ENCODE peak calls at places on chromosomes 7 and 10, in four cellular contexts. Z is activated T-cell treated with anti-CD3 and anti-CD28 coated beads for 4 hours; Y is activated CD4-positive, alpha-beta T cell treated with anti-CD3 and anti-CD28 coated beads, Interleukin-2, amount 50 U/mL, for 1 hour; W is activated effector memory CD4-positive, alpha-beta T cell treated with Interleukin-2 at 50 U/mL for 16 hours. N is an unnamed sample.

GRCh38 chr7:128869944-128870285 is 7.3 kb downstream of the ATP6V1F start:
- DNase-seq in Z (peak; percentile 9), W (peak; percentile 8), Y (no peak), N (no peak)

GRCh38 chr7:100374601-100375000 is 1.3 kb downstream of the PILRA start:
- DNase-seq in Z (no peak), W (no peak), Y (no peak), N (no peak)

GRCh38 chr7:131627589-131628212 is 71.3 kb upstream of the PODXL start:
- DNase-seq in Z (no peak), W (no peak), Y (no peak), N (no peak)

GRCh38 chr10:96450514-96451207 is 63.1 kb downstream of the TLL2 start:
- DNase-seq in Y (no peak), Z (no peak), W (no peak), N (no peak)

GRCh38 chr7:26151953-26152781 is at the start of gene NFE2L3:
- DNase-seq in Z (peak; percentile 73), Y (peak; percentile 79), W (peak; percentile 77), N (peak; percentile 81)

GRCh38 chr7:47651355-47652317 is 69.7 kb upstream of the TNS3 start:
- DNase-seq in Z (no peak), Y (no peak), W (no peak), N (no peak)

GRCh38 chr10:114629824-114630430 is 28.1 kb downstream of the ABLIM1 start:
- DNase-seq in W (no peak), Y (no peak), Z (no peak), N (no peak)

GRCh38 chr10:2985729-2986232 is 81.6 kb upstream of the PFKP start:
- DNase-seq in Y (no peak), W (no peak), Z (no peak), N (no peak)

GRCh38 chr10:7030134-7030855 is 380.5 kb downstream of the SFMBT2 start:
- DNase-seq in Z (no peak), Y (no peak), W (no peak), N (no peak)